ENCODE peak calls at places on chromosome 10, in nine cellular contexts. U is bronchial epithelial cell, S is esophagus squamous epithelium, J is adrenal gland, T is body of pancreas, X is spleen, W is kidney epithelial cell, O is psoas muscle, C is Peyer's patch. E is an unnamed sample.
A peak's percentile ranks its signal among the peaks of the same experiment; 100 is the strongest.

GRCh38 chr10:129754211-129755050 is 209.6 kb downstream of the EBF3 start:
- DNase-seq in W (no peak), X (peak; percentile 20), O (no peak), J (no peak), T (no peak), S (no peak), C (peak; percentile 36), U (no peak), E (no peak)

GRCh38 chr10:32471232-32471631 is 25.3 kb downstream of the CCDC7 start:
- DNase-seq in U (no peak), X (no peak), S (no peak), C (no peak), O (no peak), W (no peak), J (no peak), T (no peak), E (no peak)

GRCh38 chr10:101467286-101467770 is 113.4 kb downstream of the BTRC start:
- DNase-seq in U (peak; percentile 95), J (peak; percentile 54), O (no peak), X (no peak), W (peak; percentile 45), C (peak; percentile 57), S (no peak), T (peak; percentile 56), E (peak; percentile 83)

GRCh38 chr10:28711079-28711478 is 33.8 kb downstream of the BAMBI start:
- DNase-seq in C (no peak), X (no peak), W (no peak), J (no peak), T (no peak), U (peak; percentile 42), O (no peak), S (no peak), E (no peak)

GRCh38 chr10:66714741-66715140 is 211.1 kb upstream of the LRRTM3 start:
- DNase-seq in S (no peak), W (no peak), X (no peak), J (no peak), T (no peak), C (no peak), O (no peak), U (peak; percentile 67), E (no peak)

GRCh38 chr10:26938578-26938977 is 77.8 kb upstream of the ABI1 start:
- DNase-seq in X (no peak), U (no peak), C (no peak), T (no peak), O (no peak), W (no peak), S (no peak), J (no peak), E (no peak)

GRCh38 chr10:97185326-97186058 is at the start of gene SLIT1:
- DNase-seq in S (no peak), J (no peak), T (no peak), X (peak; percentile 72), W (no peak), U (no peak), O (no peak), C (no peak), E (no peak)

GRCh38 chr10:131972474-131973071 is 9.2 kb downstream of the BNIP3 start:
- DNase-seq in J (peak; percentile 52), U (no peak), C (peak; percentile 52), W (no peak), X (peak; percentile 86), T (peak; percentile 66), O (peak; percentile 83), S (no peak), E (no peak)

GRCh38 chr10:71396084-71396713 is 521 bp upstream of the CDH23 start:
- DNase-seq in X (peak; percentile 83), J (no peak), S (no peak), W (no peak), C (peak; percentile 63), T (peak; percentile 64), O (peak; percentile 72), U (no peak), E (peak; percentile 89)

GRCh38 chr10:71393841-71394475 is 2.8 kb upstream of the CDH23 start:
- DNase-seq in J (no peak), O (no peak), W (no peak), S (no peak), X (no peak), T (no peak), C (peak; percentile 30), U (no peak), E (no peak)

GRCh38 chr10:71394926-71395562 is 1.7 kb upstream of the CDH23 start:
- DNase-seq in S (no peak), O (no peak), X (no peak), J (no peak), C (peak; percentile 30), U (no peak), T (no peak), W (no peak), E (no peak)

GRCh38 chr10:71396714-71397339 is at the start of gene CDH23:
- DNase-seq in C (peak; percentile 51), U (no peak), T (peak; percentile 39), S (no peak), J (no peak), W (no peak), O (no peak), X (no peak), E (peak; percentile 11)

DNA sequence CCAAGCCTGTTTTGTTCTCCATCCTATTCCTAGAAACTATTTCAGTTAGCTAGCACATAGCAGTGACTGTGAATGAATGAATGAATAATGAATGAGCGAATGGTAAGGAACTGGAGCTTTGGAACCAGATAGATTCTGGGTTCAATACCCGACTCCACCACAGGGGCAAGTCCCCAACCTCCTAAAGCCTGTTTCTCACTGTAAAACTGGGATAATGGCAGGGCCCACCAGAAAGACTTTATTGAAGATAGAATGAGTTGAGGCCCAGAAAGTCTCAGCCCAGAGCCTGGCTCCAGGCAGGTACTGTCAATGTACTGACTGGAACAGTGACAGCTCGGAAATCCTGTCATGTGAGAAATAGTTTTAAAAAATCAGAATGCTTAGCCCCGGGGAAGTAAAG is 1.1 kb upstream of the CDH23 start:
- DNase-seq in W (no peak), C (no peak), J (no peak), U (no peak), S (no peak), T (no peak), O (no peak), X (no peak), E (no peak)
- TF ChIP-seq CTCF in W (no peak), C (no peak), J (no peak), U (no peak), S (no peak), T (no peak), O (no peak), X (no peak), E (no peak)

DNA sequence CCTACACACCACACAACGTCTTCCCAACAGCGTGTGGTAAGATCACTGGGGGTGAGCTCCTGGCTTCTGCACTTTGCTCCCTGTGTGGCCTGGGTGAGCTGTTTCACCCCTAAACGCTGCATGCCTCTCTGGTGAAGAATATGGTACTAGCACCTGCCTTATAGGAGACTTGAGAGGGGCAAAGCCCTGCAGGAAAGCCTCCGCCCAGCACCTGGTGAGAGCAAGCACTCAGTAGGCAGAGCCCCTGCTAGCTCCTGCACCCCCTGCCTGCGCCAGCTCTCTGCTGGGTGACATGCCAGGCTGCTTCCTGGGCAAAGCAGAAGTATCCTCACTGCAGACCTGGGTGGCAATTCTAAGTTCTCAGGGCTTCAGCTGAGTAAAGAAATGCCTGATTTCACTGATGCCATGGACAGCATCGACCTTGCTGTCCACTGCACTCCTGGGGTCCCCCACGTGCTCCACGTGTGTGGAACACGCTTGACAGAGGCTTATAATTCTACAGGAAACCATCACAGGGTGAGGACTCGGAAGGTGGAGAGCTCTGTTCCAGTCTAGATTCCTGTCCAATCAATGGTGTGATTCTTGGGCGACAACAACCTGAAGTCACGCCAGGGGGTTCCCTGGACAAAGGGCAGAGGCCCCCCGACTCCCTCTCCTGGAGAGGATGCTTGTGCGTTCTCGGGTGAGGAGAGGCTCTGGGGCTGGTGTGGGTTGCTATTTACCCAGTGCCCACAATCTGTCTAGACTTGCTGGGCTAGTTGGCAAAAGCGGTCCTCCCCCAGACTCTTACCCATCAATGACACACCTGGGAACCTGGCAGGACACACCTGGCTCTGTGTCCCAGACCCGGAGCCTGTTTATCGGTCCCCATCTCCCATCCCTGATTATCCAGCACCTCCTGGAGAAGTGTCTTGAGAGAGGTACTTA is 5.0 kb upstream of the CALML5 start:
- DNase-seq in C (no peak), U (peak; percentile 78), O (peak; percentile 52), S (no peak), X (no peak), T (peak; percentile 15), W (no peak), J (no peak), E (no peak)
- H3K4me3 ChIP-seq in C (no peak overlapping the region), U (no peak overlapping the region), O (no peak overlapping the region), S (no peak overlapping the region), X (no peak overlapping the region), T (no peak overlapping the region), W (no peak overlapping the region), J (no peak overlapping the region), E (no peak overlapping the region)

GRCh38 chr10:124602646-124603365 is 141.2 kb downstream of the LHPP start:
- DNase-seq in U (no peak), C (no peak), W (no peak), J (no peak), X (peak; percentile 81), O (peak; percentile 49), T (no peak), S (no peak), E (no peak)

GRCh38 chr10:124605001-124605370 is 139.2 kb downstream of the FAM53B start:
- DNase-seq in X (peak; percentile 72), S (no peak), J (no peak), O (peak; percentile 43), T (no peak), C (no peak), U (no peak), W (no peak), E (no peak)

GRCh38 chr10:124604214-124605000 is 139.8 kb downstream of the FAM53B start:
- DNase-seq in T (no peak), X (peak; percentile 80), O (peak; percentile 60), U (no peak), J (peak; percentile 68), C (no peak), S (no peak), W (no peak), E (no peak)

GRCh38 chr10:124602121-124602561 is 140.5 kb downstream of the LHPP start:
- DNase-seq in J (no peak), W (no peak), X (peak; percentile 77), T (no peak), S (no peak), U (no peak), O (peak; percentile 28), C (no peak), E (no peak)

GRCh38 chr10:124603376-124604213 is 140.6 kb downstream of the FAM53B start:
- DNase-seq in J (no peak), W (no peak), U (no peak), S (no peak), T (no peak), O (peak; percentile 48), X (peak; percentile 77), C (no peak), E (no peak)
- H3K36me3 ChIP-seq in J (no peaks in the 10 kb centered on the region), W (no peaks in the 10 kb centered on the region), U (no peaks in the 10 kb centered on the region), S (no peaks in the 10 kb centered on the region), T (no peaks in the 10 kb centered on the region), O (no peaks in the 10 kb centered on the region), X (no peaks in the 10 kb centered on the region), C (no peaks in the 10 kb centered on the region), E (no peaks in the 10 kb centered on the region)

GRCh38 chr10:117161386-117162033 is 23.4 kb upstream of the VAX1 start:
- DNase-seq in T (no peak), O (no peak), S (no peak), C (no peak), U (no peak), J (no peak), X (no peak), W (no peak), E (no peak)

GRCh38 chr10:117160567-117160966 is 22.5 kb upstream of the VAX1 start:
- DNase-seq in U (no peak), X (no peak), O (no peak), C (no peak), J (no peak), W (no peak), S (no peak), T (no peak), E (no peak)

GRCh38 chr10:117163954-117164292 is 25.9 kb upstream of the VAX1 start:
- DNase-seq in S (no peak), U (no peak), W (no peak), J (no peak), O (no peak), C (no peak), T (no peak), X (no peak), E (no peak)

GRCh38 chr10:117163061-117163953 is 25.2 kb upstream of the VAX1 start:
- DNase-seq in T (peak; percentile 14), U (no peak), X (no peak), C (no peak), S (no peak), O (no peak), W (no peak), J (no peak), E (peak; percentile 51)

GRCh38 chr10:117162093-117163021 is 24.3 kb upstream of the VAX1 start:
- DNase-seq in W (no peak), T (peak; percentile 12), O (no peak), U (no peak), X (no peak), S (no peak), J (no peak), C (no peak), E (no peak)
- TF ChIP-seq CTCF in W (no peak), T (no peak), O (no peak), U (no peak), X (no peak), S (no peak), J (no peak), C (no peak), E (no peak)

E was measured in cardiac muscle cell.